ENCODE peak calls at places on chromosome 12, in four cellular contexts. B, F, K and O are unnamed samples.

GRCh38 chr12:79690156-79690605 is 583 bp downstream of the PAWR start:
- DNase-seq in B (peak), F (peak), K (no peak), O (peak)

GRCh38 chr12:2693204-2693860 is 101.4 kb upstream of the FKBP4 start:
- DNase-seq in K (no peak), B (no peak), F (no peak), O (no peak)

GRCh38 chr12:83031301-83031700 is 344.6 kb downstream of the TMTC2 start:
- DNase-seq in F (no peak), K (no peak), B (no peak), O (no peak)

GRCh38 chr12:47845066-47845465 is 25.4 kb upstream of the HDAC7 start:
- DNase-seq in F (no peak), K (no peak), B (no peak), O (no peak)

GRCh38 chr12:131598717-131599116 is 112.2 kb upstream of the SFSWAP start:
- DNase-seq in K (no peak), B (no peak), F (no peak), O (no peak)

GRCh38 chr12:98999569-98999968 is 354.5 kb downstream of the APAF1 start:
- DNase-seq in F (no peak), B (no peak), K (no peak), O (no peak)

GRCh38 chr12:119684730-119685129 is 16.8 kb downstream of the PRKAB1 start:
- DNase-seq in K (no peak), F (no peak), B (no peak), O (no peak)

GRCh38 chr12:75943730-75944096 is 87.9 kb downstream of the PHLDA1 start:
- DNase-seq in B (no peak), K (no peak), F (no peak), O (no peak)

GRCh38 chr12:52168019-52168717 is 23.6 kb downstream of the KRT80 start:
- DNase-seq in F (no peak), K (peak), B (no peak), O (no peak)

GRCh38 chr12:12890815-12891645 is at the start of gene GPRC5A:
- DNase-seq in F (peak), K (peak), B (peak), O (peak)

GRCh38 chr12:12889701-12890100 is 1.7 kb upstream of the GPRC5A start:
- DNase-seq in B (no peak), F (no peak), K (no peak), O (no peak)

GRCh38 chr12:12891646-12892355 is 439 bp downstream of the GPRC5A start:
- DNase-seq in F (no peak), B (no peak), K (no peak), O (no peak)

GRCh38 chr12:12892670-12893290 is 1.4 kb downstream of the GPRC5A start:
- DNase-seq in K (no peak), F (no peak), B (no peak), O (no peak)

DNA sequence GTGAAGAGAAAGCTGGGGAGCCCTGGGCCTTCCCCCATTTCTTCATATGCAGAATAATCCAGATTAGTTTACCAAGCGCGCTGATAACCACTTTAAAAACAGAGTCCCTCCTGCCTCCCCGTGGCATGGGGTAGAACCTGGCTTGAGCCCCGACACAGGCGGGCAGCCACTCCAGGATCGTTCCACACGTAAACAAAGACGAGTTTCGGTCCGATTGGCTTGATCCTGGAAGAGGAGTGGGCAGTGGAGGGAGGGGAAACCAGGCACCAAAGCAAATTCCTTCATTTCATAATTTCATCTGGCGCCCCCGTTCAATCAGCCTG is 909 bp upstream of the GPRC5A start:
- DNase-seq in F (no peak), K (peak), B (peak), O (no peak)
- H3K27ac ChIP-seq in F (no peak), K (peak), B (peak), O (no peak)

GRCh38 chr12:64010069-64010686 is 165.7 kb downstream of the SRGAP1 start:
- DNase-seq in F (no peak), B (no peak), K (no peak), O (no peak)
- TF ChIP-seq POLR2A in F (no peak), B (no peak), K (no peak), O (no peak)

GRCh38 chr12:93778306-93778705 is 101.1 kb downstream of the CRADD start:
- DNase-seq in B (peak), F (peak), K (no peak), O (no peak)

GRCh38 chr12:93780115-93780641 is 103.0 kb downstream of the CRADD start:
- DNase-seq in K (no peak), B (no peak), F (no peak), O (no peak)

GRCh38 chr12:93773122-93773871 is 96.1 kb downstream of the CRADD start:
- DNase-seq in B (no peak), K (no peak), F (peak), O (no peak)

GRCh38 chr12:93777249-93777648 is 100.1 kb downstream of the CRADD start:
- DNase-seq in F (peak), B (peak), K (no peak), O (no peak)

GRCh38 chr12:93776581-93777018 is 99.4 kb downstream of the CRADD start:
- DNase-seq in F (no peak), B (no peak), K (no peak), O (no peak)
- H3K27ac ChIP-seq in F (no peak), B (no peak), K (no peak), O (peak)

GRCh38 chr12:10667581-10667980 is 6.3 kb downstream of the STYK1 start:
- DNase-seq in B (no peak), K (no peak), F (no peak), O (no peak)

GRCh38 chr12:10669533-10669932 is 4.3 kb downstream of the STYK1 start:
- DNase-seq in K (no peak), B (no peak), F (no peak), O (no peak)

GRCh38 chr12:10673660-10674384 is at the start of gene STYK1:
- DNase-seq in B (peak), F (peak), K (peak), O (peak)

GRCh38 chr12:10668526-10668925 is 5.3 kb downstream of the STYK1 start:
- DNase-seq in F (no peak), B (no peak), K (no peak), O (no peak)

DNA sequence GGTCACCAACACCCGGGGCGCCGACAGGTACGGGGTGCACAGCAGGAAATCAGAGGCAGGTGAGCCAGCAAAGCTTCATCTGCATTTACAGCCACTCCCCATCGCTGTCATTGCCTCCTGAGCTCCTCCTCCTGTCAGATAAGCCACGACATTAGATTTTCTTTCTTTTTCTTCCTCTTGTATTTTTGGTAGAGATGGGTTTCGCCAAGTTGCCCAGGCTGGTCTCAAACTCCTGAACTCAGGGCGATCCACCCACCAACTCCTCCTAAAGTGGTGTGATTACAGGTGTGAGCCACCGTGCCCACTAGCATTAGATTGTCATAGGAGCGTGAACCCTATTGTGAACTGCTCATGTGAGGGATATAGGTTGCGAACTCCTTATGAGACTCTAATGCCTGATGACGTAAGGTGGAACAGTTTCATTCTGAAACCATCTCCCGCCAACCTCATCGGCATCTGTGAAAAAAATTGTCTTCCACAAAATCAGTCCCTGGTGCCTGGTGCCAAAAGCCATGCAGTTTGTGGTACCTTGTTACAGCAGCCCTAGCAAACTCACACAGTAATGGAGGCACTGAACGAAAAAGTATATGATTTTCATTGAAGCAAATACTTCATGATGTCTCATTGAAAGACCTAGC is 1.5 kb downstream of the STYK1 start:
- DNase-seq in F (no peak), K (no peak), B (no peak), O (no peak)
- TF ChIP-seq POLR2A in F (no peak), K (no peak), B (no peak), O (no peak)

DNA sequence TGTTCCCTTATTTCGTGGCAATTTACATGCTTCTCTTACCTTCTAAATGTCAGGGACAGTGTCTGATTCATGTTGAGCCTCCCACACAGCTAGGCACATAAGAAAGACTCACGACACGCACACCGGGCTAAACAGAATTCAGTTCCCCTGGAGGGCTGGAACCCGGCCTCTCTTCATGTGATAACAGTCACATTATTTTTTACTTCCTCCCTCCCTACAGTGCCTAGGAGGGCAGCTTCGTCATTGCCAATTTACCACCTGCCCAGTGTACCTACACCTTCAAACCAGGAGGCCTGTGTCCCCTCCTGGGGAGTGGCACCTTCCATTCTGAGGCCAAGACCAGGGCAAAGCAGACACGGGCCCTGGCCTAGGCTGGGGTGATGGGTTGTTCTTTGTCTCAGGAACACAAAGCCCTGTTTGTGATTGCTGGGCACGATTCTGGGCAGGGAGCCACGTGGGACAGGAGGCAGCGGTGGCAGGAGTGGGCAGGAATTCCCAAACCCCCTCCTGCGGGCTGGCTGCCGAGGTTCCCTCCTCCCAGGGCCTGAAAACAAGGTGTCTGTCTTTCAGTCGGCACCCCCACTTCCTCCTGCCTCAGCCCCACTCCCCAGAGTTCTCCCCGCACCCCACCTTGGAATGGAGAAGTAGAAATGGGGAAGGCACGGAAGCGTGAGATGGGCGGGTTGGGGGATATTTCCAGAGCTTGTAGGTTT is 6.8 kb upstream of the RASAL1 start:
- DNase-seq in B (peak), K (no peak), F (peak), O (peak)
- H3K27ac ChIP-seq in B (peak), K (no peak), F (no peak), O (peak)

DNA sequence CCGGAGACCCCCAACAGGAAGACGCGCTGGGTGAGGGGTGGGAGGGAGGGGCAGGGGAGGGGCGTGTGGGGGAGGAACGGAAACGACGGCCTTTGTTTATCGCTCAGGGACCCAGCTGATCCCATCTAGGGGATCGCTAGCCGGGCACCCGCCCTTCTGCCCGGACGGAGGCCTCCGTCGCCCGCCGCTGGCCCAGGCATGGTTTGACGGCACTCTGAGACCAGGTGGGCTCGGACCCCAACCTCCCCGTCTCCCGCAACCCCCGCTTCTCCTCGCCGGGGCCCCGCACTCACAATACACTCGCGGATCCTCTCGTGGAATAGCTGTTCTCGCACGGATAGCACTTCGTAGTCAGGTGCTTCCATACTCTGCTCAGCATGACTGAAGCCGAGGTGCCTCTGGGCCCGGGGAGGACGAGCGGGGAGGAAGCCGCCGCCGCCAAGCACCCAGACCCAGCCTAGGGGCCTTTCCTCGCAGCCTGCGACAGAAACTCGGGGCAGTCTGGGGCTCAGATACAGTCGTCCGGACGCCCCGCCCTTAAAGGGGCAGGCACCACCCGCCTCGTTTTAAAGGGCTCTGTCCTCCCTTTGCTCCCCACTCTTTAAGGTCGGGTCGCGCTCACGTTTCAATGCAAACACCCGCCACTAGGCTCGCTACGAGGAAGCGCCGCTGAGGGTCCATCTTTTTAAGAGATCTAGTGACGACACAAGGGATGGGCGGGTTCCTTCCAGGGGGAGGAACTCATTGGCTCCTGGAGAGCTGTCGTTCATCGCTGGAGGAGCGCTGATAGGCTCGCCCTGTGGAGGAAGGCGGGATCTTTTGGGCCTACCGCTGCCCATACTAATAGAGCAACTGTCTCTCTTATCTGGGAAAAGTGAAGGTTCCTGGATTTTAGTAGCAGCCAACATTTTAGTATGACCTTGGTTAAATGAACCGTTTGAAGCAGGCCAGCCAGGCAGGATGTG is at the start of gene LMBR1L:
- DNase-seq in K (peak), F (peak), B (peak), O (peak)
- TF ChIP-seq POLR2A in K (peak), F (peak), B (peak), O (peak)

GRCh38 chr12:105317453-105317852 is 13.0 kb upstream of the C12orf75 start:
- DNase-seq in F (no peak), K (no peak), B (no peak), O (no peak)
- H3K27ac ChIP-seq in F (no peak), K (peak), B (peak), O (no peak)

GRCh38 chr12:104288635-104289258 is 14.8 kb upstream of the EID3 start:
- DNase-seq in B (peak), K (peak), F (peak), O (peak)
- TF ChIP-seq POLR2A in B (peak), K (peak), F (peak), O (peak)

GRCh38 chr12:122982963-122983788 is 2.7 kb downstream of the ARL6IP4 start:
- DNase-seq in F (no peak), B (no peak), K (no peak), O (no peak)

GRCh38 chr12:122982494-122982850 is 2.0 kb downstream of the ARL6IP4 start:
- DNase-seq in K (no peak), F (no peak), B (no peak), O (no peak)

GRCh38 chr12:122985590-122986257 is 5.2 kb downstream of the ARL6IP4 start:
- DNase-seq in K (no peak), B (no peak), F (no peak), O (peak)

GRCh38 chr12:122984612-122985358 is 4.3 kb downstream of the ARL6IP4 start:
- DNase-seq in K (no peak), B (peak), F (peak), O (peak)

DNA sequence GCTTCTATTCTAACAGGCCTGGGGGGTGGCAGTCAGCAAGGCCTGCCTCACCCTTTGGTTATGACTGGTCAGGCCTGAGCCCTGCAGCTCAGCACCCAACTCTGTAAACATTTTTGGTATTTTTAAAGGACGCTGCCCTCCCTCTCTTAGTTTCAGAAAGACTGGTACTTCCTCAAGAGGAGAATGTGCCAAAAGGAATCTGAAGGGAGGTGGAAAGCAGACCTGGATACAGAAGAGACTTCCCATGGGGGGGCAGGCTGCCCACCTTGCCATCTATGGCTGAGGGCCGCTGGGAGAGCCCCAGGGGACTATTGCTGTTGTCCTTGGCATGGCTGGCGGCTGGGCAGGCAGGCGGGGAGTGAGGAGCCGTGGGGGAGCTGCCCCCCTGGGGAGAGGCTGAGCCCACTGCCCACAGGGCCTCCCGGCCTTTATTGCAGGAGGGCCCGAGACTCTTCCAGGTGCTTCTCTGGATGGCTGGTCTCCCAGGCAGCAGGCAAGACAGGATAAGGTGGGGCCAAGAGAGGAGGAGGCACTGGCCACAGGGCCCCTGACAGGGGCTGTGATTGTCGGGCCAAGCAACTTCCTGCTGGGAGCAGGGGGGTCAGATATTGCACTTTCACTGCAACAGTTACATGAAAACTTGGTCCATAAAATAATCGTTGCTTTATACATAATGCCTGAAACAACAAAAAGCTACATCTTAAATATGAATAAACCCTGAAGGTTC is 3.5 kb downstream of the ARL6IP4 start:
- DNase-seq in K (no peak), B (no peak), F (no peak), O (no peak)
- H3K27ac ChIP-seq in K (no peak), B (peak), F (no peak), O (peak)

GRCh38 chr12:104285740-104286537 is 17.6 kb upstream of the EID3 start:
- DNase-seq in K (no peak), B (no peak), F (no peak), O (no peak)

GRCh38 chr12:104290855-104291254 is 12.7 kb upstream of the EID3 start:
- DNase-seq in F (no peak), B (no peak), K (no peak), O (no peak)

GRCh38 chr12:104282109-104282508 is 21.4 kb upstream of the EID3 start:
- DNase-seq in K (no peak), F (no peak), B (no peak), O (no peak)

GRCh38 chr12:104290320-104290719 is 13.2 kb upstream of the EID3 start:
- DNase-seq in K (no peak), F (no peak), B (no peak), O (no peak)

DNA sequence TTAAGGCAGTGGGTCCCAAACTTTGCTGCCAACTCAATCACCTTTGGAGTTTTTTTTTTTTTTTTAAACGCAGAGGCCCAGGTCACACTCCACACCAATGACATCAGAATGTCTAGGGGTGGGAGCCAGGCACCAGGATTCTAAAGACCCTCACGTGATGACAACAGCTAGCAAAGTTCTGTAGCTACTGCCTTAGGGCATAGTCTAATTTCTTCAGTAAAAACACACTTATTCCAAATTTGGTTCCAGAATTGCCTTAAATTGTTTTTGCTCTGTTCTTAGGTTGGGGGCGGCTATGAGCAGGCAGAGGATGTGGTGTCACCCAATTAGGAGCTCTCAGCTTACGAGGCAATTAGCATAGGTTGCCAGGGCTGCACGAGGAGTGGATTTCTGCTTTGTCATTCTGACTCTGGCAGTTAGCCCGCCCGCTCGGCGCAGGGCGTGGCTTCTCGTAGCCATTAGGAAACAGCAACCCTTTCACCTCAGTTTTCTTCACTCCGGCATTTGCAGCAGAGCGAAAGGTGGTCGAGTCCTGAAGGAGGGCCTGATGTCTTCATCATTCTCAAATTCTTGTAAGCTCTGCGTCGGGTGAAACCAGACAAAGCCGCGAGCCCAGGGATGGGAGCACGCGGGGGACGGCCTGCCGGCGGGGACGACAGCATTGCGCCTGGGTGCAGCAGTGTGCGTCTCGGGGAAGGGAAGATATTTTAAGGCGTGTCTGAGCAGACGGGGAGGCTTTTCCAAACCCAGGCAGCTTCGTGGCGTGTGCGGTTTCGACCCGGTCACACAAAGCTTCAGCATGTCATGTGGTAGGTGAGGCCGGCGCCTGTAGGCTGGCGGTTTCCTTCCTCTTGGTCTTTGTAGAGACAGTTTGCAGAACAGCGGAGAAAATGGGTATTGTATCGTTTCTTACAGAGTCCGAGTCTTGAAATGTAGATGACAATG is 16.7 kb upstream of the EID3 start:
- DNase-seq in F (peak), K (peak), B (peak), O (peak)
- TF ChIP-seq POLR2A in F (peak), K (peak), B (peak), O (peak)